ENCODE peak calls at places on chromosomes 6 and 20, in five cellular contexts. One of them, this sample, is unnamed. For H3K27me3, the result is how much of the 10 kb centered on the place peaks cover.

GRCh38 chr6:163529605-163530004 is 115.1 kb downstream of the QKI start:
- DNase-seq in aorta: no peak
- DNase-seq in hepatocyte: peak
- DNase-seq in stomach: no peak
- DNase-seq in cardiac muscle cell: peak
- DNase-seq in this sample: no peak

GRCh38 chr6:107542170-107542569 is 52.3 kb downstream of the SOBP start:
- DNase-seq in hepatocyte: no peak
- DNase-seq in cardiac muscle cell: no peak
- DNase-seq in aorta: no peak
- DNase-seq in stomach: no peak
- DNase-seq in this sample: no peak

GRCh38 chr6:26205161-26205624 is 118.0 kb downstream of the HFE start:
- DNase-seq in aorta: peak
- DNase-seq in cardiac muscle cell: peak
- DNase-seq in stomach: peak
- DNase-seq in hepatocyte: peak
- DNase-seq in this sample: peak

GRCh38 chr6:158040804-158041347 is 59.2 kb downstream of the SYNJ2 start:
- DNase-seq in cardiac muscle cell: peak
- DNase-seq in aorta: peak
- DNase-seq in stomach: no peak
- DNase-seq in hepatocyte: peak
- DNase-seq in this sample: peak

GRCh38 chr6:10771371-10771894 is 23.8 kb downstream of the TMEM14B start:
- DNase-seq in stomach: no peak
- DNase-seq in cardiac muscle cell: no peak
- DNase-seq in hepatocyte: peak
- DNase-seq in aorta: no peak
- DNase-seq in this sample: no peak

GRCh38 chr6:70292144-70292543 is 10.7 kb downstream of the COL9A1 start:
- DNase-seq in aorta: no peak
- DNase-seq in stomach: no peak
- DNase-seq in hepatocyte: no peak
- DNase-seq in cardiac muscle cell: no peak
- DNase-seq in this sample: no peak

GRCh38 chr6:27040244-27041042 is 207.1 kb upstream of the PRSS16 start:
- DNase-seq in hepatocyte: no peak
- DNase-seq in stomach: no peak
- DNase-seq in cardiac muscle cell: peak
- DNase-seq in aorta: no peak
- DNase-seq in this sample: no peak

GRCh38 chr6:48840896-48841295 is 622.2 kb downstream of the MMUT start:
- DNase-seq in aorta: no peak
- DNase-seq in cardiac muscle cell: no peak
- DNase-seq in stomach: no peak
- DNase-seq in hepatocyte: no peak
- DNase-seq in this sample: no peak

GRCh38 chr20:53623454-53624206 is 30.0 kb upstream of the ZNF217 start:
- DNase-seq in aorta: peak
- DNase-seq in stomach: peak
- DNase-seq in cardiac muscle cell: peak
- DNase-seq in hepatocyte: peak
- DNase-seq in this sample: peak

GRCh38 chr6:524803-525202 is 132.1 kb downstream of the HUS1B start:
- DNase-seq in stomach: no peak
- DNase-seq in hepatocyte: no peak
- DNase-seq in cardiac muscle cell: no peak
- DNase-seq in aorta: no peak
- DNase-seq in this sample: peak

GRCh38 chr20:61640171-61640570 is 388.1 kb downstream of the CDH4 start:
- DNase-seq in hepatocyte: no peak
- DNase-seq in aorta: no peak
- DNase-seq in stomach: no peak
- DNase-seq in cardiac muscle cell: no peak
- DNase-seq in this sample: no peak

GRCh38 chr6:144064831-144065668 is 30.3 kb downstream of the SF3B5 start:
- DNase-seq in hepatocyte: peak
- DNase-seq in stomach: no peak
- DNase-seq in cardiac muscle cell: no peak
- DNase-seq in aorta: no peak
- DNase-seq in this sample: peak

GRCh38 chr6:41209547-41209951 is 8.6 kb upstream of the TREML2 start:
- DNase-seq in aorta: no peak
- DNase-seq in cardiac muscle cell: no peak
- DNase-seq in hepatocyte: peak
- DNase-seq in stomach: no peak
- DNase-seq in this sample: no peak

GRCh38 chr20:19073584-19074198 is 138.8 kb upstream of the SLC24A3 start:
- DNase-seq in aorta: no peak
- DNase-seq in cardiac muscle cell: no peak
- DNase-seq in hepatocyte: peak
- DNase-seq in stomach: no peak
- DNase-seq in this sample: peak

GRCh38 chr20:51077601-51078000 is 54.7 kb upstream of the KCNG1 start:
- DNase-seq in cardiac muscle cell: no peak
- DNase-seq in stomach: no peak
- DNase-seq in hepatocyte: no peak
- DNase-seq in aorta: no peak
- DNase-seq in this sample: no peak

GRCh38 chr20:46894579-46894958 is at the start of gene EYA2:
- DNase-seq in stomach: peak
- DNase-seq in hepatocyte: peak
- DNase-seq in cardiac muscle cell: peak
- DNase-seq in aorta: peak
- DNase-seq in this sample: peak

GRCh38 chr6:100592929-100593328 is 128.2 kb upstream of the SIM1 start:
- DNase-seq in cardiac muscle cell: no peak
- DNase-seq in stomach: no peak
- DNase-seq in hepatocyte: peak
- DNase-seq in aorta: no peak
- DNase-seq in this sample: no peak

GRCh38 chr20:44089987-44090674 is 96.9 kb downstream of the JPH2 start:
- DNase-seq in stomach: no peak
- DNase-seq in aorta: no peak
- DNase-seq in cardiac muscle cell: peak
- DNase-seq in hepatocyte: peak
- DNase-seq in this sample: no peak

GRCh38 chr20:33851842-33852466 is 40.8 kb downstream of the CHMP4B start:
- DNase-seq in cardiac muscle cell: no peak
- DNase-seq in hepatocyte: no peak
- DNase-seq in aorta: no peak
- DNase-seq in stomach: no peak
- DNase-seq in this sample: no peak

GRCh38 chr6:106227612-106228507 is 97.7 kb downstream of the ATG5 start:
- DNase-seq in stomach: no peak
- DNase-seq in hepatocyte: no peak
- DNase-seq in aorta: no peak
- DNase-seq in cardiac muscle cell: no peak
- DNase-seq in this sample: no peak
- H3K4me3 ChIP-seq in stomach: no peak
- H3K4me3 ChIP-seq in hepatocyte: no peak
- H3K4me3 ChIP-seq in aorta: no peak
- H3K4me3 ChIP-seq in cardiac muscle cell: no peak
- H3K4me3 ChIP-seq in this sample: no peak

GRCh38 chr6:75205776-75206334 is at the start of gene COL12A1:
- DNase-seq in stomach: peak
- DNase-seq in aorta: peak
- DNase-seq in cardiac muscle cell: peak
- DNase-seq in hepatocyte: peak
- DNase-seq in this sample: peak

GRCh38 chr6:75203721-75204120 is 2.1 kb downstream of the COL12A1 start:
- DNase-seq in hepatocyte: no peak
- DNase-seq in stomach: no peak
- DNase-seq in cardiac muscle cell: peak
- DNase-seq in aorta: no peak
- DNase-seq in this sample: no peak

GRCh38 chr6:75204959-75205775 is 686 bp downstream of the COL12A1 start:
- DNase-seq in cardiac muscle cell: peak
- DNase-seq in stomach: no peak
- DNase-seq in aorta: peak
- DNase-seq in hepatocyte: peak
- DNase-seq in this sample: peak

GRCh38 chr6:75202676-75203131 is 3.1 kb downstream of the COL12A1 start:
- DNase-seq in cardiac muscle cell: peak
- DNase-seq in aorta: no peak
- DNase-seq in stomach: no peak
- DNase-seq in hepatocyte: no peak
- DNase-seq in this sample: peak

GRCh38 chr6:75204222-75204958 is 1.5 kb downstream of the COL12A1 start:
- DNase-seq in aorta: peak
- DNase-seq in hepatocyte: peak
- DNase-seq in cardiac muscle cell: peak
- DNase-seq in stomach: peak
- DNase-seq in this sample: peak
- H3K27me3 ChIP-seq in aorta: under half
- H3K27me3 ChIP-seq in hepatocyte: half or more
- H3K27me3 ChIP-seq in cardiac muscle cell: half or more
- H3K27me3 ChIP-seq in stomach: half or more
- H3K27me3 ChIP-seq in this sample: half or more

GRCh38 chr6:22024973-22025467 is 271.8 kb downstream of the PRL start:
- DNase-seq in aorta: no peak
- DNase-seq in stomach: no peak
- DNase-seq in cardiac muscle cell: no peak
- DNase-seq in hepatocyte: no peak
- DNase-seq in this sample: no peak
- H3K4me3 ChIP-seq in aorta: no peak
- H3K4me3 ChIP-seq in stomach: no peak
- H3K4me3 ChIP-seq in cardiac muscle cell: no peak
- H3K4me3 ChIP-seq in hepatocyte: no peak
- H3K4me3 ChIP-seq in this sample: no peak

DNA sequence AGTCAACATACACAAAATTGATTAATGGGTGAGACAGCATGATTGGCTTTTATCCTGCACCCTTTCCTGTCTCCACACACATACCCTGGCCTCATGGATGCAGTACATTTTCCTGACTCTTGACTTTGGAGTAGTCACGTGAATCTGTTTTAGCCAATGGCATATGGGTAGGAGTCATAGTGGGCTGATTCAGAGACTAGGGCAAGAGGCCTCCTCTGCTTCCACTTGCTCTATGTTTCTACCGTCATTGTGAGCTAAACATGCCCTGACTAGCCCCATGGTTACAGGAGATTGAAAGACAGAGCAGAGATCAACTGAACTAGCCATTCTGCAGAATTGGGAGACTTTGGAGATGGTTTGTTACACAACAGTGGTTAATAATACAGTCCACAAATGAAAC is 850.0 kb downstream of the DHX35 start:
- DNase-seq in stomach: no peak
- DNase-seq in cardiac muscle cell: no peak
- DNase-seq in aorta: no peak
- DNase-seq in hepatocyte: no peak
- DNase-seq in this sample: no peak
- H3K27me3 ChIP-seq in stomach: under half
- H3K27me3 ChIP-seq in cardiac muscle cell: under half
- H3K27me3 ChIP-seq in aorta: under half
- H3K27me3 ChIP-seq in hepatocyte: under half
- H3K27me3 ChIP-seq in this sample: under half

GRCh38 chr6:98516869-98517268 is 317.5 kb upstream of the POU3F2 start:
- DNase-seq in hepatocyte: no peak
- DNase-seq in cardiac muscle cell: no peak
- DNase-seq in aorta: no peak
- DNase-seq in stomach: no peak
- DNase-seq in this sample: no peak
- H3K4me3 ChIP-seq in hepatocyte: no peak
- H3K4me3 ChIP-seq in cardiac muscle cell: no peak
- H3K4me3 ChIP-seq in aorta: no peak
- H3K4me3 ChIP-seq in stomach: no peak
- H3K4me3 ChIP-seq in this sample: no peak

DNA sequence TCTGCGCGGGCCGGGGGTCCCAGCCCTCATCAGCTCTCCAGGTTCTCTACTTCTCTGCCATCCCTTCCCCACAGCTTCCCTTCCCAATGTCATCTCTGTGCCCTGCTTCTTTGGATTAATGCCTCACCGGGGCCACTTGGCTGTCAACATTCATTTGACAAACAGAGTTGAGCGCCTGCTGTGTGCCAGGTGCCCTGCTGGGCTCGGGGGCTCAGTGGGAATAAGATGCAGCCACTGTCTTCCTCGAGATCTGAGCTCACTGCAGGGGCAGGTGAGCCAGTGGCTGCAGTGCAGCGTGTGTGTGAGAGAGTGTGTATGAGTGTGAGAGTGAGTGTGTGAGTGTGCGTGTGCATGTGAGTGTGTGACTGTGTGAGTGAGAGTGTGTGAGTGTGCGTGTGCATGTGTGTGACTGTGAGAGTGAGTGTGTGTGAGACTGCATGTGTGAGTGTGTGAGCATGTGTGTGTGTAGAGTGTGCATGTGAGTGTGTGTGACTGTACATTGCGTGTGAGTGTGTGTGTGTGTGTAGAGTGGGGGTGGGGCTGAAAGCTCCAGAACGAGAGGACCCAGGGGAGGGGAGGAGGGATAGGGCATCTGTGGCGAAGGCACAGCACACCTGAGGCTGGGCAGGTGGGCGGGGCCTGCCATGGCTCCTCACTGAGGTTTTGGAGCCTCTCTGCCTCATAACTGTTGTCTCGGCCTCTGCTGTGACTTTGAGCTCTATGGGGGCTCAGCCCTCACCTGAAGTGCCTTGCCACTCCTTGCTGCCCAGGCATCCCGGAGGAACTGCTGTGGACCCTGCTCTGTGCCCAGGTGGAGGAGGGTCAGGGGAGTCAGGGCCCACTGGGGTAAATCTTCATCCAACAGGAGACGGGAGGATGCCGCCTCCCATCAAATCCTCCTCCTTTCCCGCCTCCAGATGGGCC is 36.5 kb upstream of the PHACTR3 start:
- DNase-seq in aorta: no peak
- DNase-seq in stomach: no peak
- DNase-seq in hepatocyte: no peak
- DNase-seq in cardiac muscle cell: no peak
- DNase-seq in this sample: peak
- H3K27me3 ChIP-seq in aorta: under half
- H3K27me3 ChIP-seq in stomach: under half
- H3K27me3 ChIP-seq in hepatocyte: under half
- H3K27me3 ChIP-seq in cardiac muscle cell: under half
- H3K27me3 ChIP-seq in this sample: under half

DNA sequence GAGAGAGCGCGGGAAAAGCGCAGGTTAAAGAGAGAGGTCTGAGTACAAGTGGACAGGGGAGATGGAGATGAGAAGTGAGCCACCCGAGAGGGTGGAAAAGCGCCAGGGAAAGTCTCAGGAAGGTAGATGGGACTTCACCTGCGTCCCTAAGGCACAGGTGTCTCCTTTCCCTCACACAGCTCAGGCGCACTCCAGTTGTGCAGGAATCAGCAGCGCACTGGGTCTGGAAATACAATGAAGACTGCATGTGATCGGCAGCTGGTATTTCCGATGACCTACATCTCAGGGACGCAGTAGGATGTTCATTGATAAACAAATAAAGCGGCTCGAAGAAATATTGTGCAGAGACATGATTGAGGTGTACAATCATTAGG is 432 bp upstream of the KHDRBS2 start:
- DNase-seq in aorta: no peak
- DNase-seq in hepatocyte: no peak
- DNase-seq in stomach: no peak
- DNase-seq in cardiac muscle cell: no peak
- DNase-seq in this sample: no peak
- H3K4me3 ChIP-seq in aorta: no peak
- H3K4me3 ChIP-seq in hepatocyte: peak
- H3K4me3 ChIP-seq in stomach: peak
- H3K4me3 ChIP-seq in cardiac muscle cell: peak
- H3K4me3 ChIP-seq in this sample: peak